ENCODE peak calls at places on chromosome 5, in four cellular contexts. One of them, this sample, is unnamed.

GRCh38 chr5:31291323-31291854 is 97.9 kb downstream of the CDH6 start:
- DNase-seq in GM12878: no peak
- DNase-seq in K562: peak; percentile 3
- DNase-seq in HepG2: no peak
- DNase-seq in this sample: no peak

GRCh38 chr5:14672508-14673394 is 8.2 kb downstream of the OTULIN start:
- DNase-seq in HepG2: no peak
- DNase-seq in GM12878: no peak
- DNase-seq in K562: no peak
- DNase-seq in this sample: no peak

GRCh38 chr5:147538232-147538631 is 28.4 kb upstream of the DPYSL3 start:
- DNase-seq in K562: no peak
- DNase-seq in GM12878: no peak
- DNase-seq in HepG2: no peak
- DNase-seq in this sample: no peak

GRCh38 chr5:133460172-133460758 is 152.1 kb downstream of the FSTL4 start:
- DNase-seq in HepG2: no peak
- DNase-seq in K562: peak; percentile 69
- DNase-seq in GM12878: no peak
- DNase-seq in this sample: peak; percentile 1

GRCh38 chr5:116598871-116599270 is 24.2 kb upstream of the SEMA6A start:
- DNase-seq in K562: no peak
- DNase-seq in GM12878: no peak
- DNase-seq in HepG2: no peak
- DNase-seq in this sample: no peak

GRCh38 chr5:25006734-25007133 is 362.0 kb upstream of the CDH10 start:
- DNase-seq in HepG2: no peak
- DNase-seq in K562: no peak
- DNase-seq in GM12878: no peak
- DNase-seq in this sample: peak; percentile 49

GRCh38 chr5:180313677-180314076 is 21.8 kb upstream of the MAPK9 start:
- DNase-seq in GM12878: no peak
- DNase-seq in HepG2: peak; percentile 70
- DNase-seq in K562: peak; percentile 68
- DNase-seq in this sample: peak; percentile 75

GRCh38 chr5:7926296-7926695 is 57.3 kb downstream of the MTRR start:
- DNase-seq in HepG2: no peak
- DNase-seq in K562: no peak
- DNase-seq in GM12878: no peak
- DNase-seq in this sample: no peak

GRCh38 chr5:57174850-57175525 is 1.1 kb downstream of the GPBP1 start:
- DNase-seq in K562: peak; percentile 41
- DNase-seq in HepG2: no peak
- DNase-seq in GM12878: no peak
- DNase-seq in this sample: no peak

GRCh38 chr5:34503379-34504346 is 152.5 kb upstream of the RAI14 start:
- DNase-seq in HepG2: no peak
- DNase-seq in K562: no peak
- DNase-seq in GM12878: no peak
- DNase-seq in this sample: no peak

GRCh38 chr5:95845401-95845800 is 22.9 kb upstream of the GLRX start:
- DNase-seq in HepG2: no peak
- DNase-seq in K562: no peak
- DNase-seq in GM12878: no peak
- DNase-seq in this sample: no peak

GRCh38 chr5:56838409-56839039 is 23.2 kb downstream of the MAP3K1 start:
- DNase-seq in HepG2: peak; percentile 33
- DNase-seq in GM12878: peak; percentile 42
- DNase-seq in K562: peak; percentile 33
- DNase-seq in this sample: no peak

GRCh38 chr5:144191998-144192397 is 21.3 kb downstream of the KCTD16 start:
- DNase-seq in HepG2: peak; percentile 42
- DNase-seq in K562: peak; percentile 23
- DNase-seq in GM12878: peak; percentile 73
- DNase-seq in this sample: peak; percentile 62

GRCh38 chr5:138784590-138784989 is 31.4 kb downstream of the CTNNA1 start:
- DNase-seq in K562: no peak
- DNase-seq in GM12878: no peak
- DNase-seq in HepG2: no peak
- DNase-seq in this sample: no peak

GRCh38 chr5:153831976-153832375 is 206.7 kb downstream of the FAM114A2 start:
- DNase-seq in GM12878: peak; percentile 11
- DNase-seq in K562: peak; percentile 74
- DNase-seq in HepG2: peak; percentile 5
- DNase-seq in this sample: no peak

GRCh38 chr5:52915176-52915875 is 73.8 kb upstream of the ITGA2 start:
- DNase-seq in GM12878: peak; percentile 27
- DNase-seq in HepG2: peak; percentile 68
- DNase-seq in K562: peak; percentile 65
- DNase-seq in this sample: peak; percentile 47

GRCh38 chr5:125274938-125275759 is 528.7 kb upstream of the ZNF608 start:
- DNase-seq in GM12878: no peak
- DNase-seq in K562: no peak
- DNase-seq in HepG2: no peak
- DNase-seq in this sample: no peak

GRCh38 chr5:133842846-133843725 is 125.3 kb downstream of the C5orf15 start:
- DNase-seq in GM12878: no peak
- DNase-seq in K562: no peak
- DNase-seq in HepG2: no peak
- DNase-seq in this sample: no peak

GRCh38 chr5:159178978-159179377 is 30.4 kb downstream of the RNF145 start:
- DNase-seq in HepG2: peak; percentile 29
- DNase-seq in GM12878: peak; percentile 51
- DNase-seq in K562: peak; percentile 73
- DNase-seq in this sample: no peak

GRCh38 chr5:173468821-173469251 is 140.6 kb upstream of the STC2 start:
- DNase-seq in HepG2: no peak
- DNase-seq in GM12878: no peak
- DNase-seq in K562: no peak
- DNase-seq in this sample: no peak

GRCh38 chr5:119019431-119020348 is 31.3 kb upstream of the DTWD2 start:
- DNase-seq in HepG2: no peak
- DNase-seq in GM12878: no peak
- DNase-seq in K562: no peak
- DNase-seq in this sample: no peak

GRCh38 chr5:172901012-172901780 is 58.0 kb upstream of the RPL26L1 start:
- DNase-seq in K562: peak; percentile 94
- DNase-seq in HepG2: peak; percentile 22
- DNase-seq in GM12878: no peak
- DNase-seq in this sample: no peak

GRCh38 chr5:171428168-171428658 is 8.8 kb downstream of the FGF18 start:
- DNase-seq in GM12878: no peak
- DNase-seq in HepG2: no peak
- DNase-seq in K562: no peak
- DNase-seq in this sample: no peak

GRCh38 chr5:113371788-113372196 is 63.0 kb downstream of the TSSK1B start:
- DNase-seq in K562: no peak
- DNase-seq in GM12878: no peak
- DNase-seq in HepG2: no peak
- DNase-seq in this sample: no peak

GRCh38 chr5:113364466-113364865 is 70.3 kb downstream of the TSSK1B start:
- DNase-seq in K562: no peak
- DNase-seq in GM12878: no peak
- DNase-seq in HepG2: no peak
- DNase-seq in this sample: no peak

GRCh38 chr5:113361701-113362100 is 73.1 kb downstream of the TSSK1B start:
- DNase-seq in GM12878: no peak
- DNase-seq in HepG2: no peak
- DNase-seq in K562: no peak
- DNase-seq in this sample: no peak

DNA sequence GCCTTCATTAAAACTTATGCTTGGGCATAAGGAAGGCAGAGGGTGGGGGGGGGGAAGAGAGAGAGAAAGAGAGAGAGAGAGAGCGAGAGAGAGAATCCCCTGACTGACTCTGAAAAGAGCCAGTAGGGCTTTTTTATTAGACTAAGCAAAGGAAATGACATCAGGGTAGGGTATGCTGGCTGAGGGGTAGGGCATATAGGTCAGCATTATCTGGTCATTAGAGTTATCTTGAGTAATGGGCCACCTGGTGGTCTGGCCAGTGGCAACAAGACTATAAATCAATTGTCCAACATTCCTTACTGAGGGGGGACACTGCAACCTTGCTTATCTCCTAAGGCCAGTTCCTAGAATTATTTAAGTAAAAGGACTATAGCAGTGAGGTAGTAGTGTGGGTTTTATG is 67.2 kb downstream of the TSSK1B start:
- DNase-seq in GM12878: no peak
- DNase-seq in HepG2: no peak
- DNase-seq in K562: peak; percentile 6
- DNase-seq in this sample: no peak
- TF ChIP-seq GABPA in GM12878: no peak
- TF ChIP-seq GABPA in HepG2: no peak
- TF ChIP-seq GABPA in K562: no peak
- TF ChIP-seq GABPA in this sample: no peak

GRCh38 chr5:55344392-55344992 is 36.7 kb downstream of the MTREX start:
- DNase-seq in K562: peak; percentile 66
- DNase-seq in HepG2: peak; percentile 52
- DNase-seq in GM12878: no peak
- DNase-seq in this sample: peak; percentile 6

GRCh38 chr5:55350754-55351153 is 43.0 kb downstream of the MTREX start:
- DNase-seq in K562: no peak
- DNase-seq in HepG2: no peak
- DNase-seq in GM12878: no peak
- DNase-seq in this sample: no peak

GRCh38 chr5:55343107-55343506 is 35.3 kb downstream of the MTREX start:
- DNase-seq in GM12878: no peak
- DNase-seq in K562: no peak
- DNase-seq in HepG2: no peak
- DNase-seq in this sample: no peak

GRCh38 chr5:55343609-55344008 is 35.8 kb downstream of the MTREX start:
- DNase-seq in GM12878: no peak
- DNase-seq in K562: no peak
- DNase-seq in HepG2: no peak
- DNase-seq in this sample: no peak

GRCh38 chr5:55345327-55345726 is 37.5 kb downstream of the MTREX start:
- DNase-seq in K562: no peak
- DNase-seq in GM12878: no peak
- DNase-seq in HepG2: peak; percentile 56
- DNase-seq in this sample: no peak
- TF ChIP-seq REST in K562: no peak
- TF ChIP-seq REST in GM12878: no peak
- TF ChIP-seq REST in HepG2: no peak
- TF ChIP-seq REST in this sample: no peak

DNA sequence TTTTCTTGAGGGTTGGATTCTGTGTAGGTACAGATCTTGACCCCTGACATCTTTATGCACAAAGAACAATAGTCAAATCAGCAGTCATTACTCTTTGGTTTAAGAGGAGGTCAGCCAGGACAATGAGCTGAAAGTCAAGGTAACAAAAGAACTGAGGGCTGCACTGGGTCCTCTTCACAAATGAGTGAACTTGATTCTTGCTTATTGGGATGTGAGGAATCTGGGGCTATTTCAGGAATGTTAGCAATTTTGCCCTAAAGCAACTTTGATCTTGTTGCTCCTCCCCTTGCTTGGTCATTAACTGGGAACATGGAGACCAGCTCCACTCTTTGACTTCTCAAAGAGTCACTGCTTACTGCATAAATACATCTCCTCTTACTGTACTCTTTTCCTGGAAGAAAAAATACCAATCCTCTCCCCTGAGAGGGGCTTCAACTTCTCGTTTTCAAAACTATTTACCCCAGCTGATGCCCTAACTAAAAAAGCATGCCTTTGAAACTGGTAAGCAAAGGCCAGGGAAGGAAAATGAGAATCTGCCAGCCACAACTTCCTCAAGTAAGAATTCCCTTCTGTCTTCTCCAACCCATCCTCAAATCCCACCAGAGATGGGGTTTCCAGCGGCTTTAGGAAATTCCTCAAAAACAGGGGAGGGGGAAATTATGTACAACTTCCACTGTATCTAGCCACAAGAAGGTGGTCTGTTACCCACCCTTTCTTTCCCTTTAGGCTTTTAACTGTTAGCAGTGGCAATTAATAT is 368.3 kb downstream of the ENC1 start:
- DNase-seq in GM12878: no peak
- DNase-seq in K562: no peak
- DNase-seq in HepG2: peak; percentile 53
- DNase-seq in this sample: no peak
- TF ChIP-seq GABPA in GM12878: no peak
- TF ChIP-seq GABPA in K562: no peak
- TF ChIP-seq GABPA in HepG2: no peak
- TF ChIP-seq GABPA in this sample: no peak

GRCh38 chr5:158022393-158022792 is 163.4 kb upstream of the CLINT1 start:
- DNase-seq in HepG2: no peak
- DNase-seq in K562: no peak
- DNase-seq in GM12878: no peak
- DNase-seq in this sample: no peak

GRCh38 chr5:158023266-158023665 is 164.3 kb upstream of the CLINT1 start:
- DNase-seq in K562: no peak
- DNase-seq in HepG2: no peak
- DNase-seq in GM12878: no peak
- DNase-seq in this sample: no peak

GRCh38 chr5:158017433-158017832 is 158.5 kb upstream of the CLINT1 start:
- DNase-seq in GM12878: no peak
- DNase-seq in HepG2: no peak
- DNase-seq in K562: no peak
- DNase-seq in this sample: no peak

GRCh38 chr5:158022844-158023243 is 163.9 kb upstream of the CLINT1 start:
- DNase-seq in GM12878: no peak
- DNase-seq in HepG2: no peak
- DNase-seq in K562: no peak
- DNase-seq in this sample: no peak

DNA sequence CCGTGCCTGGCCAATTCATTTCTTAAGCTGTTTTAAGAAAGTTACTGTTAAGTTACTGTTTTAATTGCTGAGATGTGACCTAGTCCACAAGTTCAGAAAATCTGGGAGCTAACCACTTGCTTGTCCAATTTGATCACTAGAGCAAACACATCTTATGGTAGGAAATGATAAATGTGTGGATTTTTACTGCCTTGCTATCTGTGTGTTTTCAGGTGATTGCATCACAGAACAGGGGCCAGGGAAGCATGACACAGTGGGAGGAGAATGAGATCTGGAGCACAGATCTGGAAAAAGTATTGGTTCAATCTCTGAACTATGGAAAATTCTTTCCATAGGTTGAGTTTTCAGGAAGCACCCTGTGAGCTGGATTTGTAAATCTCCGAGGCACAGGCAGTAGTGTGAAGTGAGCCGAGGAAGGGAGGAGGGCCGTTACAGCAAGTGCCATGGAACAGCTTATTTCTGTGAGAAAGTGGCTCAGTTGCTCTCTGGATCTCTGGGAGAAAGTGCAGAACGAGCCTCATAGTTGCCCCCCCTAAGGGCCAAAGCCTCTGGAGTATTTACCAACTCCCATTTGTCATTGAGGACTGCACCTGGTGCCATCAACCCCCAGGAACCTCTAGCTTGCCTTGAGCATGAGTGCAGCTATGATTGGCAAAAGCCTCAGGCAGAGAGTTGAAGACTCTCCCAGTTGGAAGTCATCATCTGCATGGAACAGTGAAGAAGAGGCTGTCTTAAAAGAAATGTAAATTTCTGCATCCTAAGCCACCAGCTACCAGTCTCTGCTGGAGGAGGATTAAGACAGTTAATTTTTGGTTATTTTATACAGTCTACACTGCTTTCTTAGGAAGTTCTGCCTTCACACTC is 161.8 kb upstream of the CLINT1 start:
- DNase-seq in HepG2: no peak
- DNase-seq in K562: no peak
- DNase-seq in GM12878: no peak
- DNase-seq in this sample: no peak
- TF ChIP-seq REST in HepG2: no peak
- TF ChIP-seq REST in K562: no peak
- TF ChIP-seq REST in GM12878: no peak
- TF ChIP-seq REST in this sample: no peak

This sample was measured in HL-60.